ENCODE peak calls at places on chromosome 18, in eight cellular contexts. D is IMR-90; V is heart left ventricle; R is GM23248; B is cardiac muscle cell; I is naive thymus-derived CD4-positive, alpha-beta T cell; Q is CD8-positive, alpha-beta memory T cell; S is tibial artery. K is an unnamed sample. For H3K4me1 and H3K36me3, the result is how much of the 10 kb centered on the place peaks cover.

GRCh38 chr18:27619259-27619772 is 434.2 kb upstream of the CHST9 start:
- DNase-seq in D (no peak), V (no peak), R (no peak), B (no peak), I (no peak), Q (no peak), S (no peak), K (no peak)

GRCh38 chr18:76620326-76620813 is 125.3 kb upstream of the ZNF516 start:
- DNase-seq in D (peak), V (peak), R (peak), B (peak), I (peak), Q (peak), S (peak), K (no peak)

GRCh38 chr18:55245200-55245599 is 285.9 kb upstream of the CCDC68 start:
- DNase-seq in D (peak), V (no peak), R (peak), B (no peak), I (no peak), Q (no peak), S (no peak), K (no peak)

GRCh38 chr18:24160086-24160485 is 21.2 kb downstream of the CABYR start:
- DNase-seq in D (no peak), V (no peak), R (no peak), B (no peak), I (no peak), Q (no peak), S (no peak), K (no peak)

GRCh38 chr18:79951545-79952456 is at the start of gene SLC66A2:
- DNase-seq in D (peak), V (peak), R (peak), B (peak), I (peak), Q (peak), S (peak), K (peak)

GRCh38 chr18:50507120-50507590 is 52.7 kb upstream of the MAPK4 start:
- DNase-seq in D (no peak), V (no peak), R (peak), B (peak), I (no peak), Q (no peak), S (no peak), K (no peak)

GRCh38 chr18:62942578-62942977 is 227.2 kb downstream of the PHLPP1 start:
- DNase-seq in D (no peak), V (no peak), R (no peak), B (no peak), I (no peak), Q (no peak), S (no peak), K (no peak)

GRCh38 chr18:47931707-47932103 is 1.2 kb upstream of the SMAD2 start:
- DNase-seq in D (no peak), V (no peak), R (peak), B (peak), I (peak), Q (no peak), S (no peak), K (peak)

GRCh38 chr18:50372743-50373142 is 2.1 kb upstream of the SKA1 start:
- DNase-seq in D (no peak), V (no peak), R (no peak), B (no peak), I (no peak), Q (no peak), S (no peak), K (no peak)

GRCh38 chr18:47975701-47976100 is 45.2 kb upstream of the SMAD2 start:
- DNase-seq in D (no peak), V (no peak), R (no peak), B (no peak), I (no peak), Q (no peak), S (no peak), K (no peak)

GRCh38 chr18:48152549-48152948 is 222.1 kb upstream of the SMAD2 start:
- DNase-seq in D (no peak), V (no peak), R (peak), B (no peak), I (no peak), Q (no peak), S (no peak), K (no peak)

GRCh38 chr18:70781860-70782453 is 493.1 kb downstream of the SOCS6 start:
- DNase-seq in D (peak), V (no peak), R (peak), B (peak), I (peak), Q (peak), S (no peak), K (peak)

GRCh38 chr18:62131305-62131909 is 55.4 kb downstream of the PIGN start:
- DNase-seq in D (peak), V (no peak), R (peak), B (peak), I (peak), Q (peak), S (no peak), K (peak)

GRCh38 chr18:7457276-7457675 is 109.8 kb upstream of the PTPRM start:
- DNase-seq in D (no peak), V (no peak), R (no peak), B (no peak), I (no peak), Q (no peak), S (no peak), K (no peak)

GRCh38 chr18:78521136-78521535 is 458.5 kb upstream of the SALL3 start:
- DNase-seq in D (no peak), V (no peak), R (no peak), B (no peak), I (no peak), Q (no peak), S (no peak), K (no peak)

GRCh38 chr18:23209031-23209430 is 73.7 kb downstream of the CABLES1 start:
- DNase-seq in D (peak), V (no peak), R (peak), B (no peak), I (no peak), Q (no peak), S (no peak), K (no peak)

GRCh38 chr18:7626922-7627440 is 59.9 kb downstream of the PTPRM start:
- DNase-seq in D (peak), V (no peak), R (peak), B (no peak), I (no peak), Q (no peak), S (no peak), K (no peak)

GRCh38 chr18:62744076-62744705 is 28.9 kb downstream of the PHLPP1 start:
- DNase-seq in D (peak), V (no peak), R (peak), B (no peak), I (no peak), Q (no peak), S (no peak), K (no peak)

GRCh38 chr18:46039967-46040746 is 31.9 kb downstream of the PSTPIP2 start:
- DNase-seq in D (no peak), V (no peak), R (no peak), B (no peak), I (no peak), Q (no peak), S (no peak), K (no peak)

GRCh38 chr18:54052259-54052658 is 172.2 kb downstream of the MBD2 start:
- DNase-seq in D (no peak), V (no peak), R (no peak), B (no peak), I (no peak), Q (no peak), S (no peak), K (no peak)

GRCh38 chr18:73777356-73778051 is 370.1 kb downstream of the FBXO15 start:
- DNase-seq in D (no peak), V (no peak), R (no peak), B (no peak), I (no peak), Q (no peak), S (no peak), K (no peak)

GRCh38 chr18:75638223-75638596 is 210.7 kb upstream of the SMIM21 start:
- DNase-seq in D (peak), V (no peak), R (peak), B (peak), I (no peak), Q (no peak), S (no peak), K (no peak)

GRCh38 chr18:63878343-63878742 is 9.2 kb upstream of the SERPINB2 start:
- DNase-seq in D (peak), V (no peak), R (peak), B (no peak), I (no peak), Q (no peak), S (no peak), K (no peak)

GRCh38 chr18:48605408-48605845 is 66.6 kb downstream of the CTIF start:
- DNase-seq in D (peak), V (no peak), R (no peak), B (peak), I (no peak), Q (no peak), S (no peak), K (no peak)

GRCh38 chr18:38487521-38487920 is 921.9 kb upstream of the CELF4 start:
- DNase-seq in D (no peak), V (no peak), R (no peak), B (no peak), I (no peak), Q (no peak), S (no peak), K (no peak)

GRCh38 chr18:23354625-23355024 is 98.5 kb upstream of the RIOK3 start:
- DNase-seq in D (peak), V (no peak), R (peak), B (no peak), I (no peak), Q (no peak), S (no peak), K (no peak)

GRCh38 chr18:79692056-79692455 is 12.5 kb downstream of the CTDP1 start:
- DNase-seq in D (no peak), V (no peak), R (no peak), B (no peak), I (no peak), Q (no peak), S (peak), K (no peak)

GRCh38 chr18:6714027-6714426 is 15.5 kb upstream of the ARHGAP28 start:
- DNase-seq in D (no peak), V (no peak), R (no peak), B (no peak), I (no peak), Q (no peak), S (no peak), K (no peak)

GRCh38 chr18:50203801-50204604 is 9.1 kb upstream of the MYO5B start:
- DNase-seq in D (peak), V (peak), R (peak), B (peak), I (peak), Q (no peak), S (no peak), K (no peak)

GRCh38 chr18:60936101-60936500 is 397.1 kb upstream of the CDH20 start:
- DNase-seq in D (no peak), V (no peak), R (no peak), B (no peak), I (no peak), Q (no peak), S (no peak), K (no peak)

GRCh38 chr18:34951625-34952379 is 89.4 kb upstream of the MAPRE2 start:
- DNase-seq in D (no peak), V (no peak), R (no peak), B (no peak), I (no peak), Q (no peak), S (no peak), K (no peak)

GRCh38 chr18:36843784-36844183 is 14.9 kb downstream of the KIAA1328 start:
- DNase-seq in D (peak), V (no peak), R (no peak), B (no peak), I (no peak), Q (no peak), S (no peak), K (no peak)

DNA sequence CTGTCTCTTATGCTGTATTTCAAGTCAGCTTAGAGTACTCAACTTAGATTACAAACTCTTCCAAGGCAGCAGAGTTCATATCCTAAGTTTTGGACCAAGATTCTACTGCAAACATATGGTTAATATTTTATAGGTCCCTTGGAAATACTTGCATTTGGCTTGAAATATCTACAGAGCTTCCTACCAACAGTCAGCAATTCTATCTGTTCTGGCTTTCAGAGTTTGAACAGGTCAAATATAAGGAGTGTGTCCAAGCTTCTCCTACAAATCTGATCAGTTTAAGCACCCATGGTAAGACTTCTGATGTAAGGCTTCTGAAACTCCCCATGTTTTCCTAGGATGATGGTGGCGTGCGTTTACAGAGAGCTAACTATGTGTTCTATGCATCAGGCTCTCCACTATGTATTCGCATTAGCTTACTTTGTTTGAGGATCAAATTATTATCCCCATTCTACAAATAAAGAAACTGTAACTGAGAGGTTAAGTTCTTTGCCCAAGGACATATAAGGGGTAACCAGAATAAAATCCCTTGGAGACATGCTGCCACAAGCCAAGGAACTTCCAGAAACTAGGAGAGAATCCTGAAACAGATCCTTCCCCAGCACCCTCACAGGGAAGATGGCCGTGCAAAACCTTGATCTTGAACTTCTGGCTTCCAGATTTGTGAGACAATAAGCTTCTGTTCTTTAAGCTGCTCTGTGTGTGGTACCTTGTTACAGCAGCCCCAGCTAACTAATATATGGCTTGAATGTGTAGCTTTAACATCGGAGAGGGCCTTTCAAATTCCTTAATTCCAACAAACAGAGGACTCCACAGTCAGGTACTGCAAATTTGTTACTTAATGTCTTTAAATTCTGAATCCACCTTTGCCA is 55.1 kb downstream of the ATP8B1 start:
- DNase-seq in D (no peak), V (no peak), R (no peak), B (no peak), I (no peak), Q (no peak), S (no peak), K (no peak)
- H3K4me1 ChIP-seq in D (under half), V (under half), R (under half), B (under half), I (under half), Q (under half), S (under half), K (under half)

DNA sequence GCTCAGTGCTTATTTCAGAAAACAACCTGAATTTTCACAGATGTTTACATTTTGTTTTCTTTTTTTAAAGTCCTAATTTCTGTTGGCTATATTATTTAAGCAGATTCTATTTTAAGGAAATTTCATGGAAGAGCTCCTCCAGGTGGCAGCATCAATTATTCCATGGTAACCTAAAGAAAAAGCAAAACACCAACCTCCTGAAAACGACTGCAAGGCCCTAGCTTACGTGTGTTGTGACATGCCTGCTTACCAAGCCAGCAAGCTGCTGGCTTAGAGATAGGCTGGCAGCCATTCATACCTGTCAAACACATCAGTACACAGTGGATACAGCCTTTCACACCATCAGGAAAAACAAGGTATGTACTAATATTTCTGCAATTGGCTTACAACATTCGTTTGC is 64.9 kb downstream of the LPIN2 start:
- DNase-seq in D (peak), V (no peak), R (peak), B (peak), I (no peak), Q (no peak), S (no peak), K (no peak)
- H3K36me3 ChIP-seq in D (under half), V (under half), R (under half), B (under half), I (under half), Q (under half), S (under half), K (half or more)

GRCh38 chr18:13615432-13615861 is 110.9 kb downstream of the FAM210A start:
- DNase-seq in D (no peak), V (no peak), R (peak), B (no peak), I (no peak), Q (no peak), S (no peak), K (no peak)

GRCh38 chr18:13614701-13615288 is 111.6 kb downstream of the FAM210A start:
- DNase-seq in D (no peak), V (no peak), R (no peak), B (no peak), I (peak), Q (peak), S (no peak), K (no peak)

GRCh38 chr18:13616041-13616440 is 110.3 kb downstream of the FAM210A start:
- DNase-seq in D (no peak), V (no peak), R (no peak), B (no peak), I (no peak), Q (no peak), S (no peak), K (no peak)

GRCh38 chr18:13617826-13618515 is 108.4 kb downstream of the FAM210A start:
- DNase-seq in D (no peak), V (no peak), R (no peak), B (no peak), I (no peak), Q (no peak), S (no peak), K (no peak)

DNA sequence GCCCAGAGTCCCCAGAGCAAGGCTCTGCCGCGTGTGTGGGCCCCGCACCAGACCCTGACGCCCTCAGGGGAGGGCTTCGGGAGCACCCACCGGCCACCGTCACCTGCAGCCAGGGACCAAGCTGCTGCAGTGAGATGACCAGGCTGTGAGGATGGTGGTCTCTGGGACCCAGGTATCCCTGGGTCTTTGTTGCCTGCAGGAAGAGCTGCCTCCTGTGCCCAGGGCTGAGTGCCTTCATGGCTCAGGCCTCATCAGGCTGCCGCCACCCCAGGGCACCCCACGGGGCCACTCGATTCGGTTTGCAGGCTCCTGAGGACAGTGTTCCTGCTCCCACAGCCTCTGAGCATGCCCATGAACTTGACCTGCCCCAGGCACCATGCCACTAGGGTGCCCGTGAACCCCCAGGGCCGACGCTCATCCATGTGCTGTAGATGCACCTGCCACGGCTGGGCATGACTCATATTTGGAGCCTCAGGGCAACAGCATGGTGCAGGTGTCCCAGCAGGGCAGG is 109.8 kb downstream of the FAM210A start:
- DNase-seq in D (no peak), V (no peak), R (no peak), B (no peak), I (no peak), Q (no peak), S (no peak), K (no peak)
- H3K4me1 ChIP-seq in D (under half), V (under half), R (under half), B (under half), I (under half), Q (under half), S (under half), K (half or more)

GRCh38 chr18:10973579-10974260 is 175.6 kb downstream of the PIEZO2 start:
- DNase-seq in D (peak), V (no peak), R (peak), B (no peak), I (no peak), Q (no peak), S (no peak), K (no peak)
- H3K36me3 ChIP-seq in D (under half), V (under half), R (under half), B (under half), I (under half), Q (under half), S (under half), K (under half)

DNA sequence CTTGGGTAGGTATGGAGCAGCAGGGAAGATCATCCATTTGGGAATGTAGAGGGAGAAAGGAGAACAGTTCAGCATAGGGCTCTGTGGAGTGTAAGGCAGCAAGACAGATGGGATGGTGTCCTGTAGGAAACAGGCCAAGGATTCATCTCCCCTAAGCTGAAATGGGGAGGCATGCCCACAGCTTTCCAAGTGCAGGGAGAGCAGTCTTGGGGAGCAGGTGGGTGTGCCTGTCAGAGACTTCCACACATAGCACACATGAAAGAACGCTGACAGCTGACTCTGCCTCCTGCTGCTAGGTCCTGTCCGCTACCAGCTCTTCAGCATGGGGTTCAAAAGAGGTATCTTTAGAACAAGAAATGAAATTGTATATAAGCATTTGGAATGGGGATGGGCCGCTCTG is 9.0 kb downstream of the SETBP1 start:
- DNase-seq in D (no peak), V (no peak), R (no peak), B (no peak), I (no peak), Q (no peak), S (no peak), K (no peak)
- H3K4me1 ChIP-seq in D (under half), V (under half), R (under half), B (under half), I (under half), Q (under half), S (under half), K (under half)

GRCh38 chr18:8828300-8828699 is 122.9 kb downstream of the MTCL1 start:
- DNase-seq in D (no peak), V (no peak), R (no peak), B (no peak), I (no peak), Q (no peak), S (no peak), K (no peak)
- H3K36me3 ChIP-seq in D (half or more), V (under half), R (under half), B (under half), I (under half), Q (under half), S (under half), K (under half)

K was measured in CD4-positive, alpha-beta memory T cell.